ENCODE peak calls at places on chromosomes 6 and 20, in seven cellular contexts. C, K, F, S, G, H and Z are unnamed samples.

GRCh38 chr6:36692861-36693702 is 4.5 kb upstream of the RAB44 start:
- DNase-seq in C (no peak), K (peak; percentile 77), F (no peak), S (no peak), G (peak; percentile 49), H (no peak), Z (no peak)

GRCh38 chr6:42407379-42407778 is 44.3 kb downstream of the TRERF1 start:
- DNase-seq in C (no peak), K (no peak), F (no peak), S (no peak), G (no peak), H (no peak), Z (no peak)

GRCh38 chr6:157944983-157945931 is 36.4 kb upstream of the SYNJ2 start:
- DNase-seq in C (no peak), K (no peak), F (no peak), S (no peak), G (no peak), H (no peak), Z (no peak)

GRCh38 chr6:19906161-19906560 is 69.0 kb downstream of the ID4 start:
- DNase-seq in C (no peak), K (no peak), F (no peak), S (no peak), G (no peak), H (no peak), Z (no peak)

GRCh38 chr6:67496191-67496590 is 1138.9 kb upstream of the ADGRB3 start:
- DNase-seq in C (no peak), K (no peak), F (no peak), S (no peak), G (no peak), H (no peak), Z (no peak)

GRCh38 chr6:125746731-125747588 is 2.5 kb upstream of the HEY2 start:
- DNase-seq in C (peak; percentile 97), K (peak; percentile 60), F (peak; percentile 67), S (no peak), G (peak; percentile 87), H (peak; percentile 75), Z (no peak)

GRCh38 chr6:15543262-15543917 is 119.4 kb downstream of the DTNBP1 start:
- DNase-seq in C (no peak), K (no peak), F (no peak), S (no peak), G (no peak), H (no peak), Z (no peak)

GRCh38 chr20:60138263-60139127 is 180.3 kb downstream of the CDH26 start:
- DNase-seq in C (no peak), K (peak; percentile 55), F (peak; percentile 64), S (no peak), G (no peak), H (peak; percentile 26), Z (no peak)

GRCh38 chr6:163419413-163420314 is 5.1 kb downstream of the QKI start:
- DNase-seq in C (no peak), K (no peak), F (no peak), S (no peak), G (no peak), H (no peak), Z (no peak)

GRCh38 chr6:12584631-12585405 is 131.7 kb upstream of the PHACTR1 start:
- DNase-seq in C (no peak), K (no peak), F (no peak), S (no peak), G (peak; percentile 32), H (no peak), Z (no peak)

GRCh38 chr20:37801921-37802320 is 101.0 kb upstream of the VSTM2L start:
- DNase-seq in C (no peak), K (no peak), F (no peak), S (no peak), G (no peak), H (no peak), Z (no peak)

GRCh38 chr20:341682-342081 is 5.2 kb upstream of the NRSN2 start:
- DNase-seq in C (no peak), K (no peak), F (no peak), S (no peak), G (no peak), H (no peak), Z (no peak)

GRCh38 chr6:1473166-1473565 is 83.8 kb downstream of the FOXF2 start:
- DNase-seq in C (peak; percentile 25), K (no peak), F (no peak), S (no peak), G (no peak), H (no peak), Z (no peak)

GRCh38 chr6:140858381-140858971 is 1274.2 kb upstream of the GJE1 start:
- DNase-seq in C (no peak), K (no peak), F (no peak), S (no peak), G (no peak), H (no peak), Z (no peak)

GRCh38 chr6:66558189-66558588 is 851.2 kb upstream of the EYS start:
- DNase-seq in C (peak; percentile 59), K (no peak), F (no peak), S (no peak), G (no peak), H (no peak), Z (no peak)

GRCh38 chr6:157649311-157650260 is 173.5 kb upstream of the SNX9 start:
- DNase-seq in C (no peak), K (no peak), F (no peak), S (no peak), G (no peak), H (no peak), Z (peak; percentile 48)

GRCh38 chr20:33477386-33478234 is 12.3 kb upstream of the CBFA2T2 start:
- DNase-seq in C (peak; percentile 54), K (peak; percentile 71), F (no peak), S (no peak), G (no peak), H (no peak), Z (no peak)

GRCh38 chr20:57405236-57406016 is 14.2 kb downstream of the RBM38 start:
- DNase-seq in C (no peak), K (no peak), F (no peak), S (no peak), G (no peak), H (no peak), Z (no peak)

GRCh38 chr20:57407541-57407956 is 16.4 kb downstream of the RBM38 start:
- DNase-seq in C (no peak), K (no peak), F (no peak), S (no peak), G (no peak), H (no peak), Z (no peak)

GRCh38 chr20:57403216-57403615 is 12.0 kb downstream of the RBM38 start:
- DNase-seq in C (no peak), K (no peak), F (no peak), S (no peak), G (no peak), H (no peak), Z (no peak)

GRCh38 chr20:57402206-57403125 is 11.3 kb downstream of the RBM38 start:
- DNase-seq in C (no peak), K (no peak), F (no peak), S (no peak), G (no peak), H (no peak), Z (no peak)

GRCh38 chr20:57404419-57405072 is 13.3 kb downstream of the RBM38 start:
- DNase-seq in C (no peak), K (no peak), F (no peak), S (no peak), G (no peak), H (no peak), Z (no peak)
- H3K27ac ChIP-seq in C (no peak overlapping the region), K (no peak overlapping the region), F (no peak overlapping the region), S (no peak overlapping the region), G (no peak overlapping the region), H (no peak overlapping the region), Z (no peak overlapping the region)

DNA sequence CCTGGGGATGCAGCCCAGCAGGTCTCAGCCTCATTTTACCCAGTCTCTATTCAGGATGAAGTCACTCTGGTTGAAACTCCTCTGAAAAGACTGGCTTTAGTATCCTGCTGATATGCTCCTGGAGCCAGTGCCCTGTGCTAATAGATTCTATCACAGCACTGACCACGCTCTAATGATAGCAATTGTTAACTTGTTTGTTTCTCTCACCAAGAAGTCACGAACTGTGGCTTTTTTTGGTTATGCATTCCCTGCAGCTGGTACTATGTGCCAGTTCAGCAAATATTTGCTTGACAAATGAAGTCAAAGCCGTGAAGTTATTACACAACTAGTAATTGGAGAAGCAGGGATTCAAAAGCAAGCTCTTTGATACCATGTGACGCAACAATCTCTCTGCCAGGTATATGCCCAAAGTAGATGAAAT is 754.6 kb downstream of the KIF16B start:
- DNase-seq in C (no peak), K (peak; percentile 33), F (no peak), S (no peak), G (no peak), H (no peak), Z (no peak)
- H3K27ac ChIP-seq in C (no peak overlapping the region), K (no peak overlapping the region), F (no peak overlapping the region), S (no peak overlapping the region), G (no peak overlapping the region), H (no peak overlapping the region), Z (no peak overlapping the region)

GRCh38 chr20:25257756-25258462 is 10.0 kb downstream of the PYGB start:
- DNase-seq in C (no peak), K (no peak), F (no peak), S (no peak), G (no peak), H (no peak), Z (no peak)

GRCh38 chr20:25258463-25258805 is 10.5 kb downstream of the PYGB start:
- DNase-seq in C (no peak), K (no peak), F (no peak), S (no peak), G (no peak), H (no peak), Z (no peak)

GRCh38 chr20:25258828-25259227 is 10.9 kb downstream of the PYGB start:
- DNase-seq in C (no peak), K (no peak), F (no peak), S (no peak), G (no peak), H (no peak), Z (no peak)

GRCh38 chr20:25259358-25259757 is 11.5 kb downstream of the PYGB start:
- DNase-seq in C (no peak), K (no peak), F (no peak), S (no peak), G (no peak), H (no peak), Z (no peak)

DNA sequence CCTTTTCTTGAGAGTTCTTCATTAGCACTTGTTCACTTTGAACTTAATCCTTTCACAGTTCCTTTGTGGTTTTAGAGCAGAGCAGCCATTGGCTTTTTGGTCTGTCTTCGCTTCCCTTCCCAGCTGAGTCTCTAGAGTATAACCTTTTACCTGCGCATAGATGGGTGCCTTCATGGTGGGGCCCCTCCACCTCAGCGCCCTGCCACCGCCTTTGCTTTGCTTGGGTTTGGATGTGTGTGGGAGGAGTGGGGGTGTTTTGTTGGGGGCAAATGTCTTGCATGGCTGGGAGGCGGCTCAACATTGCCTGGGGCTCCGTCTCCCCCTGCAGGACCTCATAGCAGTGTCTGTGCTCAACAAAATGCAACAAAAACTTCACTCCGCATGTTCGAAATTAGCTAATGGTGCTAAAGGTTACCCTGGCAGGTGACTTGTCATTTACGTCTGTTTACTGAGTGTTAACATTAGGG is 11.9 kb downstream of the PYGB start:
- DNase-seq in C (no peak), K (no peak), F (no peak), S (no peak), G (no peak), H (no peak), Z (no peak)
- H3K27ac ChIP-seq in C (no peak overlapping the region), K (no peak overlapping the region), F (no peak overlapping the region), S (no peak overlapping the region), G (no peak overlapping the region), H (no peak overlapping the region), Z (no peak overlapping the region)

GRCh38 chr6:43494766-43495165 is 15.4 kb downstream of the LRRC73 start:
- DNase-seq in C (no peak), K (no peak), F (no peak), S (no peak), G (no peak), H (no peak), Z (no peak)
- H3K27ac ChIP-seq in C (no peak overlapping the region), K (no peak overlapping the region), F (no peak overlapping the region), S (no peak overlapping the region), G (no peak overlapping the region), H (peak overlapping the region; percentile 16), Z (no peak overlapping the region)